ENCODE peak calls at places on chromosomes 6 and 20, in five cellular contexts. P, V, G, J and T are unnamed samples.

GRCh38 chr6:56863366-56863765 is 91.5 kb upstream of the BEND6 start:
- DNase-seq in V (peak; percentile 95), J (no peak), P (peak; percentile 85), G (no peak), T (peak; percentile 89)

GRCh38 chr6:37809144-37809543 is 10.4 kb upstream of the ZFAND3 start:
- DNase-seq in V (no peak), G (no peak), J (no peak), P (peak; percentile 36), T (peak; percentile 30)

GRCh38 chr6:35191899-35192298 is 21.9 kb upstream of the SCUBE3 start:
- DNase-seq in P (no peak), V (no peak), G (no peak), J (no peak), T (no peak)

GRCh38 chr6:163413054-163413344 is 1.5 kb upstream of the QKI start:
- DNase-seq in G (no peak), V (no peak), J (no peak), P (no peak), T (no peak)

GRCh38 chr20:46135856-46136633 is 17.9 kb downstream of the CD40 start:
- DNase-seq in J (no peak), P (no peak), G (no peak), V (no peak), T (no peak)

GRCh38 chr6:158778005-158778527 is 41.1 kb downstream of the EZR start:
- DNase-seq in V (no peak), J (no peak), G (no peak), P (no peak), T (no peak)

GRCh38 chr6:36897629-36898028 is 11.9 kb downstream of the C6orf89 start:
- DNase-seq in J (no peak), P (peak; percentile 29), G (no peak), V (no peak), T (no peak)

GRCh38 chr6:20325641-20326421 is 75.8 kb upstream of the E2F3 start:
- DNase-seq in J (no peak), V (no peak), G (no peak), P (peak; percentile 17), T (no peak)

GRCh38 chr6:2658788-2659187 is 91.9 kb downstream of the MYLK4 start:
- DNase-seq in J (no peak), V (peak; percentile 10), P (peak; percentile 69), G (no peak), T (peak; percentile 30)

GRCh38 chr6:14763139-14763538 is 482.7 kb upstream of the JARID2 start:
- DNase-seq in G (no peak), P (peak; percentile 72), J (no peak), V (peak; percentile 41), T (no peak)

GRCh38 chr20:17971571-17972013 is 2.8 kb downstream of the MGME1 start:
- DNase-seq in P (peak; percentile 82), V (peak; percentile 84), G (no peak), J (no peak), T (no peak)